ENCODE peak calls at places on chromosome 11, in five cellular contexts. One of them, this sample, is unnamed.

GRCh38 chr11:124717786-124718634 is 21.7 kb upstream of the NRGN start:
- DNase-seq in GM13977: no peak
- DNase-seq in mesothelial cell of epicardium: no peak
- DNase-seq in thoracic aorta: no peak
- DNase-seq in heart right ventricle: peak; percentile 71
- DNase-seq in this sample: no peak

GRCh38 chr11:31809857-31810778 is 1.0 kb downstream of the PAX6 start:
- DNase-seq in thoracic aorta: no peak
- DNase-seq in GM13977: peak; percentile 69
- DNase-seq in mesothelial cell of epicardium: no peak
- DNase-seq in heart right ventricle: no peak
- DNase-seq in this sample: no peak

GRCh38 chr11:75261474-75261847 is 20.9 kb downstream of the TPBGL start:
- DNase-seq in mesothelial cell of epicardium: no peak
- DNase-seq in thoracic aorta: no peak
- DNase-seq in GM13977: no peak
- DNase-seq in heart right ventricle: no peak
- DNase-seq in this sample: no peak

GRCh38 chr11:11706022-11706421 is 84.2 kb upstream of the GALNT18 start:
- DNase-seq in thoracic aorta: no peak
- DNase-seq in GM13977: no peak
- DNase-seq in mesothelial cell of epicardium: no peak
- DNase-seq in heart right ventricle: no peak
- DNase-seq in this sample: no peak

GRCh38 chr11:531826-532511 is 3.4 kb downstream of the HRAS start:
- DNase-seq in heart right ventricle: no peak
- DNase-seq in thoracic aorta: no peak
- DNase-seq in mesothelial cell of epicardium: no peak
- DNase-seq in GM13977: no peak
- DNase-seq in this sample: no peak

GRCh38 chr11:116375221-116375620 is 397.6 kb downstream of the BUD13 start:
- DNase-seq in GM13977: no peak
- DNase-seq in heart right ventricle: no peak
- DNase-seq in thoracic aorta: no peak
- DNase-seq in mesothelial cell of epicardium: no peak
- DNase-seq in this sample: no peak

GRCh38 chr11:131099013-131099412 is 182.7 kb upstream of the SNX19 start:
- DNase-seq in heart right ventricle: no peak
- DNase-seq in mesothelial cell of epicardium: no peak
- DNase-seq in GM13977: no peak
- DNase-seq in thoracic aorta: no peak
- DNase-seq in this sample: no peak

GRCh38 chr11:78698612-78699011 is 123.9 kb upstream of the NARS2 start:
- DNase-seq in heart right ventricle: peak; percentile 46
- DNase-seq in thoracic aorta: peak; percentile 80
- DNase-seq in mesothelial cell of epicardium: no peak
- DNase-seq in GM13977: no peak
- DNase-seq in this sample: no peak

GRCh38 chr11:70434813-70435300 is 36.5 kb downstream of the CTTN start:
- DNase-seq in thoracic aorta: no peak
- DNase-seq in GM13977: no peak
- DNase-seq in heart right ventricle: no peak
- DNase-seq in mesothelial cell of epicardium: no peak
- DNase-seq in this sample: no peak

GRCh38 chr11:639324-639977 is 2.4 kb downstream of the DRD4 start:
- DNase-seq in thoracic aorta: no peak
- DNase-seq in heart right ventricle: no peak
- DNase-seq in GM13977: no peak
- DNase-seq in mesothelial cell of epicardium: no peak
- DNase-seq in this sample: no peak

GRCh38 chr11:10669258-10670033 is 24.1 kb downstream of the IRAG1 start:
- DNase-seq in GM13977: no peak
- DNase-seq in mesothelial cell of epicardium: no peak
- DNase-seq in thoracic aorta: no peak
- DNase-seq in heart right ventricle: no peak
- DNase-seq in this sample: no peak

GRCh38 chr11:112784323-112785073 is 176.7 kb upstream of the NCAM1 start:
- DNase-seq in heart right ventricle: peak; percentile 67
- DNase-seq in mesothelial cell of epicardium: peak; percentile 58
- DNase-seq in thoracic aorta: peak; percentile 52
- DNase-seq in GM13977: no peak
- DNase-seq in this sample: no peak

GRCh38 chr11:92980291-92980690 is 10.8 kb downstream of the MTNR1B start:
- DNase-seq in mesothelial cell of epicardium: no peak
- DNase-seq in GM13977: no peak
- DNase-seq in heart right ventricle: no peak
- DNase-seq in thoracic aorta: no peak
- DNase-seq in this sample: no peak

GRCh38 chr11:2215230-2215560 is 43.6 kb upstream of the TH start:
- DNase-seq in thoracic aorta: no peak
- DNase-seq in heart right ventricle: no peak
- DNase-seq in GM13977: peak; percentile 23
- DNase-seq in mesothelial cell of epicardium: no peak
- DNase-seq in this sample: no peak

GRCh38 chr11:116614306-116615210 is 158.2 kb downstream of the BUD13 start:
- DNase-seq in mesothelial cell of epicardium: no peak
- DNase-seq in thoracic aorta: no peak
- DNase-seq in heart right ventricle: no peak
- DNase-seq in GM13977: no peak
- DNase-seq in this sample: no peak

GRCh38 chr11:18264677-18265542 is 1.2 kb upstream of the SAA1 start:
- DNase-seq in GM13977: no peak
- DNase-seq in heart right ventricle: no peak
- DNase-seq in thoracic aorta: no peak
- DNase-seq in mesothelial cell of epicardium: no peak
- DNase-seq in this sample: no peak

GRCh38 chr11:46966773-46967172 is 30.2 kb downstream of the CSTPP1 start:
- DNase-seq in GM13977: no peak
- DNase-seq in thoracic aorta: no peak
- DNase-seq in mesothelial cell of epicardium: no peak
- DNase-seq in heart right ventricle: no peak
- DNase-seq in this sample: no peak

GRCh38 chr11:44382118-44382517 is 72.2 kb upstream of the ALX4 start:
- DNase-seq in mesothelial cell of epicardium: no peak
- DNase-seq in thoracic aorta: no peak
- DNase-seq in heart right ventricle: no peak
- DNase-seq in GM13977: no peak
- DNase-seq in this sample: no peak

GRCh38 chr11:46308632-46309419 is 31.4 kb downstream of the CREB3L1 start:
- DNase-seq in thoracic aorta: no peak
- DNase-seq in mesothelial cell of epicardium: peak; percentile 47
- DNase-seq in GM13977: peak; percentile 88
- DNase-seq in heart right ventricle: peak; percentile 82
- DNase-seq in this sample: peak; percentile 55

GRCh38 chr11:109734602-109735001 is 312.6 kb downstream of the C11orf87 start:
- DNase-seq in heart right ventricle: no peak
- DNase-seq in mesothelial cell of epicardium: no peak
- DNase-seq in GM13977: no peak
- DNase-seq in thoracic aorta: no peak
- DNase-seq in this sample: no peak

GRCh38 chr11:18384157-18384641 is 10.2 kb upstream of the LDHA start:
- DNase-seq in thoracic aorta: peak; percentile 19
- DNase-seq in mesothelial cell of epicardium: no peak
- DNase-seq in GM13977: no peak
- DNase-seq in heart right ventricle: peak; percentile 29
- DNase-seq in this sample: no peak

GRCh38 chr11:66068154-66068821 is 1.8 kb upstream of the PACS1 start:
- DNase-seq in GM13977: peak; percentile 67
- DNase-seq in heart right ventricle: peak; percentile 70
- DNase-seq in mesothelial cell of epicardium: peak; percentile 63
- DNase-seq in thoracic aorta: no peak
- DNase-seq in this sample: peak; percentile 69

GRCh38 chr11:66068923-66069714 is 953 bp upstream of the PACS1 start:
- DNase-seq in thoracic aorta: peak; percentile 51
- DNase-seq in mesothelial cell of epicardium: no peak
- DNase-seq in GM13977: peak; percentile 65
- DNase-seq in heart right ventricle: no peak
- DNase-seq in this sample: peak; percentile 37

GRCh38 chr11:66071326-66071870 is 1.3 kb downstream of the PACS1 start:
- DNase-seq in GM13977: peak; percentile 47
- DNase-seq in heart right ventricle: no peak
- DNase-seq in mesothelial cell of epicardium: no peak
- DNase-seq in thoracic aorta: no peak
- DNase-seq in this sample: no peak

GRCh38 chr11:66070604-66071325 is 693 bp downstream of the PACS1 start:
- DNase-seq in thoracic aorta: no peak
- DNase-seq in heart right ventricle: peak; percentile 69
- DNase-seq in mesothelial cell of epicardium: peak; percentile 31
- DNase-seq in GM13977: peak; percentile 62
- DNase-seq in this sample: no peak

DNA sequence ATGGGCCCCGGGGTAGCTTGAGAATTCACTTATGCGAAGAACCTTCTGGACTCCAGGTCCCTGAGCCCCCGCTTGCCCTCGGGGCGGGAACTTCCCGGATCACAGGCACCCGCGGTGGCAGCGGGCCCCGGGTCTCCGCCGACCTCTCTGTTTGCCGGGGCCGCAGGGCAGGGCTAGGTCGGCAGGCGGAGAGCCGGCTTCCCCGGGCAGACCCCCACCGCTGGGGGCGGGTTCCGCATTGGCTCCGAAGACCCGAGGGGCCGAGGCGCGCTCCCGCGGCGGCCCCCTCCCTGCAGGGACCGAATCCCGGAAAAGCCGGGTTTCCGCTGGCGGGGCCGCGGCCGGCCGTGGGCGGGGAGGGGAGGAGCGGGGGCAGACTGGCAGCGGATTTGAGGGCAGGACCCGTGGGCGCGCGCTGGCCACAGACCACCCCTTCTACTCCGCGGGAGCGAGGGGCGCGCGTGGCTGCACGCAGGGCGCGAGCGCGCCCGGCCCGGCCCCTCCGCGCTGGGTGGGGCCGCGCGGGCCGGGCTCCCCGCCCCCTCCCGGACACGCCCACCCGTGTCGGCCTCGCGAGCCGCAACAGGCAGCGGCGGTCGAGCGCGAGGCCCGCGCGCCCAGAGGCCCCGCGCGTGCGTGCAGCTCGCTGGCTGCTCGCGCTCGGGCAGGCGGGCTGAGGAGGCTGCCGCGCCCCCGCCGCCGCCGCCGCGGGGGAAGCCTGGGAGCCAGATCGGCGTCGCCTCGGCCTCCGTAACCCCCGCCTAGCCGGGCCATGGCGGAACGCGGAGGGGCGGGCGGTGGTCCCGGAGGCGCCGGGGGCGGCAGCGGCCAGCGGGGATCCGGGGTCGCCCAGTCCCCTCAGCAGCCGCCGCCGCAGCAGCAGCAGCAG is at the start of gene PACS1:
- DNase-seq in heart right ventricle: peak; percentile 86
- DNase-seq in mesothelial cell of epicardium: peak; percentile 58
- DNase-seq in GM13977: peak; percentile 95
- DNase-seq in thoracic aorta: no peak
- DNase-seq in this sample: peak; percentile 78
- TF ChIP-seq CTCF in heart right ventricle: no peak
- TF ChIP-seq CTCF in mesothelial cell of epicardium: no peak
- TF ChIP-seq CTCF in GM13977: no peak
- TF ChIP-seq CTCF in thoracic aorta: no peak
- TF ChIP-seq CTCF in this sample: no peak

GRCh38 chr11:66495401-66495844 is 15.0 kb upstream of the BBS1 start:
- DNase-seq in GM13977: no peak
- DNase-seq in thoracic aorta: no peak
- DNase-seq in mesothelial cell of epicardium: no peak
- DNase-seq in heart right ventricle: no peak
- DNase-seq in this sample: no peak
- TF ChIP-seq CTCF in GM13977: peak; percentile 42
- TF ChIP-seq CTCF in thoracic aorta: no peak
- TF ChIP-seq CTCF in mesothelial cell of epicardium: no peak
- TF ChIP-seq CTCF in heart right ventricle: no peak
- TF ChIP-seq CTCF in this sample: no peak

GRCh38 chr11:6319001-6319878 is 1.1 kb downstream of the CAVIN3 start:
- DNase-seq in mesothelial cell of epicardium: no peak
- DNase-seq in heart right ventricle: peak; percentile 67
- DNase-seq in GM13977: peak; percentile 59
- DNase-seq in thoracic aorta: peak; percentile 10
- DNase-seq in this sample: no peak

GRCh38 chr11:6312106-6312505 is 8.2 kb downstream of the CAVIN3 start:
- DNase-seq in mesothelial cell of epicardium: no peak
- DNase-seq in heart right ventricle: no peak
- DNase-seq in thoracic aorta: no peak
- DNase-seq in GM13977: no peak
- DNase-seq in this sample: no peak

GRCh38 chr11:6320411-6321207 is at the start of gene CAVIN3:
- DNase-seq in GM13977: peak; percentile 78
- DNase-seq in heart right ventricle: peak; percentile 90
- DNase-seq in thoracic aorta: peak; percentile 57
- DNase-seq in mesothelial cell of epicardium: peak; percentile 25
- DNase-seq in this sample: no peak

GRCh38 chr11:6319879-6320410 is 356 bp downstream of the CAVIN3 start:
- DNase-seq in GM13977: no peak
- DNase-seq in heart right ventricle: peak; percentile 92
- DNase-seq in thoracic aorta: peak; percentile 86
- DNase-seq in mesothelial cell of epicardium: peak; percentile 50
- DNase-seq in this sample: no peak

GRCh38 chr11:6315811-6316425 is 4.4 kb downstream of the CAVIN3 start:
- DNase-seq in GM13977: peak; percentile 80
- DNase-seq in mesothelial cell of epicardium: peak; percentile 22
- DNase-seq in heart right ventricle: peak; percentile 49
- DNase-seq in thoracic aorta: peak; percentile 26
- DNase-seq in this sample: no peak
- TF ChIP-seq CTCF in GM13977: peak; percentile 91
- TF ChIP-seq CTCF in mesothelial cell of epicardium: peak; percentile 53
- TF ChIP-seq CTCF in heart right ventricle: peak; percentile 79
- TF ChIP-seq CTCF in thoracic aorta: peak; percentile 83
- TF ChIP-seq CTCF in this sample: peak; percentile 76

GRCh38 chr11:6061475-6061874 is 30.9 kb upstream of the OR56A1 start:
- DNase-seq in GM13977: no peak
- DNase-seq in thoracic aorta: no peak
- DNase-seq in heart right ventricle: no peak
- DNase-seq in mesothelial cell of epicardium: no peak
- DNase-seq in this sample: no peak

GRCh38 chr11:6057452-6057851 is 26.9 kb upstream of the OR56A1 start:
- DNase-seq in heart right ventricle: no peak
- DNase-seq in mesothelial cell of epicardium: no peak
- DNase-seq in thoracic aorta: no peak
- DNase-seq in GM13977: no peak
- DNase-seq in this sample: no peak

GRCh38 chr11:6067502-6067901 is 36.9 kb upstream of the OR56A1 start:
- DNase-seq in GM13977: no peak
- DNase-seq in thoracic aorta: no peak
- DNase-seq in heart right ventricle: no peak
- DNase-seq in mesothelial cell of epicardium: no peak
- DNase-seq in this sample: no peak

DNA sequence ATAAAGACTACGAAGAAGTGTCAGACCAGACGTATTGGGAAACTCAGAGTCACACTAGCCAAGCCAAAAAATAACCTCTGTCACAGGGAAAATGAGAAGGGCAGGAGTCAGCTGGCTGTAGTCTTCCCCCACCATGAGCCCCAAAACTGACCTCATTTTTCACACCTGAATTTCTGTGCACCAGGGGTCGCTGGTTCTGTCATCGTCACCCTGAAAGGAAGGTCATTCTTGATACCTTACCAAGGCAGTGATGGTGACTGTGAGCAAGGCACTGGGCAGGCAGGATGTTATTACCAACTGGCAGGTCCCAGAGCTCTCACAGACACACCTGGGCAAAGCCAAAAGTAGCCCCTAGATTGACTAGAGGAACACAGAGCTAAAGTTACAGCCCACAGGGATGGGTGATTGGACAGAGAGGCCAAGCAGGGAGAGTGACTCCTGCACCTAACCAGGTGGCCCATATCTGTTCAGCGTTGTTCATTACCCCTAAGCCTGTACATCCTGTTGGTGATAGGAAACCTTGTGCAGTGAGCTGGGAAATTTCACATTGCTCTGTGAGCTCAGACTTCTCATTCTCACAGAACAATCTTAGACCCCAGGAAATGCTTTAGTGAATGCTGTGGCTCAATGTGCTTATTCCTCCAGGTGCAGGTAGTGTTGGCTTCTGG is 32.3 kb upstream of the OR56A1 start:
- DNase-seq in thoracic aorta: no peak
- DNase-seq in mesothelial cell of epicardium: no peak
- DNase-seq in heart right ventricle: no peak
- DNase-seq in GM13977: no peak
- DNase-seq in this sample: no peak
- TF ChIP-seq CTCF in thoracic aorta: no peak
- TF ChIP-seq CTCF in mesothelial cell of epicardium: no peak
- TF ChIP-seq CTCF in heart right ventricle: no peak
- TF ChIP-seq CTCF in GM13977: peak; percentile 18
- TF ChIP-seq CTCF in this sample: no peak